ENCODE peak calls at places on chromosome 15, in four cellular contexts. O is neural progenitor cell, X is cardiac muscle cell, N is tibial nerve. F is an unnamed sample.

GRCh38 chr15:39629376-39629775 is 48.5 kb downstream of the THBS1 start:
- DNase-seq in O (no peak), N (no peak), X (peak; percentile 54), F (peak; percentile 33)

GRCh38 chr15:26235148-26235769 is 372.1 kb upstream of the ATP10A start:
- DNase-seq in O (peak; percentile 82), N (no peak), X (no peak), F (no peak)

GRCh38 chr15:63089260-63090043 is 32.2 kb upstream of the LACTB start:
- DNase-seq in X (peak; percentile 92), O (no peak), N (peak; percentile 20), F (no peak)

GRCh38 chr15:101451192-101451799 is 38.2 kb downstream of the PCSK6 start:
- DNase-seq in X (peak; percentile 95), O (no peak), N (peak; percentile 40), F (no peak)

GRCh38 chr15:99669250-99669649 is 64.0 kb downstream of the LYSMD4 start:
- DNase-seq in X (no peak), O (no peak), N (no peak), F (no peak)

GRCh38 chr15:85741021-85741421 is 53.7 kb downstream of the KLHL25 start:
- DNase-seq in X (no peak), O (no peak), N (no peak), F (no peak)

GRCh38 chr15:79978694-79979519 is 7.9 kb upstream of the BCL2A1 start:
- DNase-seq in N (peak; percentile 55), X (peak; percentile 79), O (no peak), F (no peak)

GRCh38 chr15:100468265-100468664 is 60.5 kb downstream of the CERS3 start:
- DNase-seq in X (peak; percentile 68), N (peak; percentile 49), O (no peak), F (no peak)

GRCh38 chr15:51098331-51098619 is 3.6 kb upstream of the TNFAIP8L3 start:
- DNase-seq in N (no peak), X (no peak), O (no peak), F (no peak)

GRCh38 chr15:41810651-41811431 is 17.1 kb upstream of the JMJD7 start:
- DNase-seq in X (no peak), O (no peak), N (no peak), F (no peak)

GRCh38 chr15:85491663-85492062 is 111.3 kb downstream of the AKAP13 start:
- DNase-seq in X (no peak), N (no peak), O (no peak), F (no peak)

GRCh38 chr15:27535445-27536129 is 563.5 kb downstream of the OCA2 start:
- DNase-seq in N (no peak), O (no peak), X (no peak), F (no peak)

GRCh38 chr15:72184165-72184811 is 13.3 kb downstream of the GRAMD2A start:
- DNase-seq in X (peak; percentile 39), N (no peak), O (peak; percentile 77), F (no peak)

GRCh38 chr15:101149864-101150722 is 101.8 kb downstream of the CHSY1 start:
- DNase-seq in N (no peak), X (no peak), O (no peak), F (no peak)

GRCh38 chr15:68427366-68427765 is 4.6 kb downstream of the ITGA11 start:
- DNase-seq in X (no peak), N (no peak), O (no peak), F (no peak)

GRCh38 chr15:41544650-41545015 is 576 bp upstream of the RPAP1 start:
- DNase-seq in O (no peak), N (no peak), X (peak; percentile 20), F (no peak)

GRCh38 chr15:68278345-68279217 is 1.0 kb downstream of the FEM1B start:
- DNase-seq in O (no peak), N (no peak), X (peak; percentile 24), F (peak; percentile 84)

GRCh38 chr15:76335129-76335850 is 1.3 kb upstream of the ISL2 start:
- DNase-seq in O (peak; percentile 66), X (no peak), N (no peak), F (peak; percentile 60)

GRCh38 chr15:101558217-101558941 is 68.9 kb upstream of the PCSK6 start:
- DNase-seq in N (no peak), X (peak; percentile 20), O (no peak), F (no peak)

GRCh38 chr15:73317651-73318462 is 50.9 kb downstream of the HCN4 start:
- DNase-seq in O (no peak), N (no peak), X (no peak), F (no peak)

GRCh38 chr15:97194750-97195149 is 765.8 kb upstream of the ARRDC4 start:
- DNase-seq in O (no peak), N (no peak), X (no peak), F (no peak)

GRCh38 chr15:99450896-99451358 is 114.9 kb upstream of the MEF2A start:
- DNase-seq in N (peak; percentile 47), X (peak; percentile 86), O (peak; percentile 40), F (peak; percentile 72)

GRCh38 chr15:41940441-41940857 is 31.9 kb downstream of the EHD4 start:
- DNase-seq in N (no peak), O (no peak), X (peak; percentile 65), F (no peak)

GRCh38 chr15:66293085-66293418 is 316 bp upstream of the DIS3L start:
- DNase-seq in X (no peak), O (no peak), N (peak; percentile 7), F (no peak)

GRCh38 chr15:51227967-51228783 is 110.2 kb downstream of the CYP19A1 start:
- DNase-seq in X (peak; percentile 83), O (no peak), N (no peak), F (no peak)

GRCh38 chr15:52288051-52288942 is 7.3 kb downstream of the MYO5C start:
- DNase-seq in N (no peak), X (peak; percentile 3), O (no peak), F (no peak)

GRCh38 chr15:51931016-51931415 is 40.6 kb downstream of the LEO1 start:
- DNase-seq in O (no peak), N (no peak), X (no peak), F (no peak)

GRCh38 chr15:73305331-73306211 is 63.2 kb downstream of the HCN4 start:
- DNase-seq in O (peak; percentile 83), X (peak; percentile 86), N (no peak), F (peak; percentile 65)

GRCh38 chr15:65772909-65773308 is 19.2 kb downstream of the DENND4A start:
- DNase-seq in O (no peak), X (no peak), N (no peak), F (no peak)

GRCh38 chr15:45242289-45242688 is 9.7 kb upstream of the SLC28A2 start:
- DNase-seq in O (peak; percentile 8), X (peak; percentile 4), N (no peak), F (no peak)

GRCh38 chr15:98943609-98944111 is 63.9 kb downstream of the PGPEP1L start:
- DNase-seq in N (peak; percentile 25), O (no peak), X (peak; percentile 22), F (no peak)

GRCh38 chr15:74631087-74631385 is 15.4 kb downstream of the CLK3 start:
- DNase-seq in N (no peak), X (no peak), O (no peak), F (no peak)

GRCh38 chr15:101483476-101483875 is 6.0 kb downstream of the PCSK6 start:
- DNase-seq in N (no peak), O (no peak), X (no peak), F (no peak)

GRCh38 chr15:40594429-40594836 is 384 bp downstream of the KNL1 start:
- DNase-seq in N (no peak), X (peak; percentile 57), O (peak; percentile 87), F (no peak)

GRCh38 chr15:37246856-37247255 is 146.5 kb upstream of the MEIS2 start:
- DNase-seq in O (peak; percentile 37), N (no peak), X (no peak), F (no peak)

GRCh38 chr15:91192285-91193058 is 92.4 kb downstream of the SV2B start:
- DNase-seq in N (no peak), O (no peak), X (no peak), F (no peak)

GRCh38 chr15:98792117-98792516 is 143.8 kb downstream of the IGF1R start:
- DNase-seq in X (no peak), O (no peak), N (no peak), F (no peak)

GRCh38 chr15:64837502-64837901 is 4.2 kb upstream of the PLEKHO2 start:
- DNase-seq in N (no peak), X (no peak), O (no peak), F (peak; percentile 80)

GRCh38 chr15:20340931-20341661 is 200.5 kb downstream of the GOLGA6L6 start:
- DNase-seq in N (no peak), X (peak; percentile 18), O (peak; percentile 47), F (peak; percentile 41)

GRCh38 chr15:58742424-58743160 is 6.9 kb downstream of the ADAM10 start:
- DNase-seq in O (no peak), N (no peak), X (peak; percentile 77), F (no peak)

GRCh38 chr15:58746174-58746573 is 3.3 kb downstream of the ADAM10 start:
- DNase-seq in O (no peak), X (no peak), N (no peak), F (no peak)

GRCh38 chr15:58741032-58741431 is 8.5 kb downstream of the ADAM10 start:
- DNase-seq in X (no peak), O (no peak), N (no peak), F (no peak)

GRCh38 chr15:58742022-58742421 is 7.5 kb downstream of the ADAM10 start:
- DNase-seq in X (no peak), N (no peak), O (no peak), F (no peak)

GRCh38 chr15:58743161-58743502 is 6.4 kb downstream of the ADAM10 start:
- DNase-seq in N (no peak), O (no peak), X (no peak), F (no peak)
- H3K27ac ChIP-seq in N (peak overlapping the region; percentile 30), O (no peak overlapping the region), X (peak overlapping the region; percentile 18), F (peak overlapping the region; percentile 1)

GRCh38 chr15:48385431-48385830 is 54.2 kb downstream of the DUT start:
- DNase-seq in X (peak; percentile 54), N (no peak), O (no peak), F (no peak)

GRCh38 chr15:48388017-48388936 is 57.0 kb downstream of the DUT start:
- DNase-seq in X (no peak), O (no peak), N (no peak), F (no peak)

GRCh38 chr15:48384616-48385015 is 53.4 kb downstream of the DUT start:
- DNase-seq in X (no peak), O (no peak), N (no peak), F (no peak)

GRCh38 chr15:48381861-48382260 is 50.6 kb downstream of the DUT start:
- DNase-seq in N (no peak), X (no peak), O (no peak), F (no peak)

GRCh38 chr15:48385031-48385430 is 53.8 kb downstream of the DUT start:
- DNase-seq in X (no peak), N (no peak), O (no peak), F (no peak)
- H3K4me3 ChIP-seq in X (no peak overlapping the region), N (no peak overlapping the region), O (no peak overlapping the region), F (no peak overlapping the region)

GRCh38 chr15:29456255-29456654 is 186.6 kb upstream of the NSMCE3 start:
- DNase-seq in N (no peak), O (no peak), X (no peak), F (no peak)
- H3K27ac ChIP-seq in N (no peak overlapping the region), O (no peak overlapping the region), X (no peak overlapping the region), F (no peak overlapping the region)

GRCh38 chr15:78438595-78439285 is 724 bp downstream of the IREB2 start:
- DNase-seq in X (peak; percentile 39), O (peak; percentile 82), N (no peak), F (peak; percentile 8)
- H3K4me3 ChIP-seq in X (peak overlapping the region; percentile 70), O (peak overlapping the region; percentile 86), N (peak overlapping the region; percentile 97), F (peak overlapping the region; percentile 72)